ENCODE peak calls at places on chromosomes 12 and 14, in four cellular contexts. One of them, this sample, is unnamed. For H3K9me3, the result is how much of the 10 kb centered on the place peaks cover.

GRCh38 chr14:101977311-101978071 is 13.1 kb downstream of the DYNC1H1 start:
- DNase-seq in psoas muscle: no peak
- DNase-seq in Karpas-422: no peak
- DNase-seq in right atrium auricular region: no peak
- DNase-seq in this sample: no peak

GRCh38 chr14:100738269-100738691 is 11.6 kb downstream of the DLK1 start:
- DNase-seq in psoas muscle: no peak
- DNase-seq in Karpas-422: no peak
- DNase-seq in right atrium auricular region: no peak
- DNase-seq in this sample: no peak

GRCh38 chr14:50010752-50011151 is 105.6 kb downstream of the VCPKMT start:
- DNase-seq in psoas muscle: no peak
- DNase-seq in Karpas-422: no peak
- DNase-seq in right atrium auricular region: no peak
- DNase-seq in this sample: no peak

GRCh38 chr12:88994537-88994936 is 357.8 kb downstream of the DUSP6 start:
- DNase-seq in psoas muscle: no peak
- DNase-seq in Karpas-422: no peak
- DNase-seq in right atrium auricular region: no peak
- DNase-seq in this sample: no peak

GRCh38 chr14:41350476-41350875 is 256.2 kb upstream of the LRFN5 start:
- DNase-seq in psoas muscle: no peak
- DNase-seq in Karpas-422: no peak
- DNase-seq in right atrium auricular region: no peak
- DNase-seq in this sample: no peak

GRCh38 chr14:104496095-104496494 is 83.5 kb upstream of the C14orf180 start:
- DNase-seq in psoas muscle: no peak
- DNase-seq in Karpas-422: no peak
- DNase-seq in right atrium auricular region: no peak
- DNase-seq in this sample: no peak

GRCh38 chr12:46445551-46446235 is 73.1 kb upstream of the SLC38A2 start:
- DNase-seq in psoas muscle: no peak
- DNase-seq in Karpas-422: no peak
- DNase-seq in right atrium auricular region: no peak
- DNase-seq in this sample: no peak

GRCh38 chr12:50659690-50660424 is 104.0 kb upstream of the ATF1 start:
- DNase-seq in psoas muscle: no peak
- DNase-seq in Karpas-422: no peak
- DNase-seq in right atrium auricular region: no peak
- DNase-seq in this sample: no peak

GRCh38 chr14:65813760-65814387 is 401.3 kb downstream of the FUT8 start:
- DNase-seq in psoas muscle: no peak
- DNase-seq in Karpas-422: no peak
- DNase-seq in right atrium auricular region: no peak
- DNase-seq in this sample: no peak

GRCh38 chr12:89566615-89567014 is 40.8 kb upstream of the POC1B start:
- DNase-seq in psoas muscle: no peak
- DNase-seq in Karpas-422: no peak
- DNase-seq in right atrium auricular region: no peak
- DNase-seq in this sample: no peak

GRCh38 chr14:53539489-53540126 is 386.5 kb upstream of the DDHD1 start:
- DNase-seq in psoas muscle: peak
- DNase-seq in Karpas-422: peak
- DNase-seq in right atrium auricular region: peak
- DNase-seq in this sample: peak

GRCh38 chr14:77022219-77022852 is 6.2 kb downstream of the IRF2BPL start:
- DNase-seq in psoas muscle: no peak
- DNase-seq in Karpas-422: no peak
- DNase-seq in right atrium auricular region: no peak
- DNase-seq in this sample: no peak

GRCh38 chr12:127487031-127487430 is 779.9 kb upstream of the TMEM132C start:
- DNase-seq in psoas muscle: no peak
- DNase-seq in Karpas-422: no peak
- DNase-seq in right atrium auricular region: no peak
- DNase-seq in this sample: no peak

GRCh38 chr12:77442633-77443032 is 377.3 kb upstream of the E2F7 start:
- DNase-seq in psoas muscle: no peak
- DNase-seq in Karpas-422: no peak
- DNase-seq in right atrium auricular region: no peak
- DNase-seq in this sample: no peak

GRCh38 chr12:51846911-51847829 is 1.3 kb downstream of the FIGNL2 start:
- DNase-seq in psoas muscle: peak
- DNase-seq in Karpas-422: no peak
- DNase-seq in right atrium auricular region: no peak
- DNase-seq in this sample: peak

GRCh38 chr14:103105580-103106168 is 11.1 kb downstream of the EXOC3L4 start:
- DNase-seq in psoas muscle: no peak
- DNase-seq in Karpas-422: peak
- DNase-seq in right atrium auricular region: no peak
- DNase-seq in this sample: peak

GRCh38 chr12:26691234-26691970 is 141.6 kb downstream of the ITPR2 start:
- DNase-seq in psoas muscle: no peak
- DNase-seq in Karpas-422: no peak
- DNase-seq in right atrium auricular region: no peak
- DNase-seq in this sample: no peak

GRCh38 chr12:49636574-49636973 is 13.2 kb downstream of the PRPF40B start:
- DNase-seq in psoas muscle: no peak
- DNase-seq in Karpas-422: no peak
- DNase-seq in right atrium auricular region: no peak
- DNase-seq in this sample: peak

GRCh38 chr14:61503167-61503801 is 181.9 kb downstream of the PRKCH start:
- DNase-seq in psoas muscle: no peak
- DNase-seq in Karpas-422: peak
- DNase-seq in right atrium auricular region: no peak
- DNase-seq in this sample: no peak

GRCh38 chr14:104563742-104564615 is 15.6 kb upstream of the C14orf180 start:
- DNase-seq in psoas muscle: peak
- DNase-seq in Karpas-422: peak
- DNase-seq in right atrium auricular region: peak
- DNase-seq in this sample: peak

DNA sequence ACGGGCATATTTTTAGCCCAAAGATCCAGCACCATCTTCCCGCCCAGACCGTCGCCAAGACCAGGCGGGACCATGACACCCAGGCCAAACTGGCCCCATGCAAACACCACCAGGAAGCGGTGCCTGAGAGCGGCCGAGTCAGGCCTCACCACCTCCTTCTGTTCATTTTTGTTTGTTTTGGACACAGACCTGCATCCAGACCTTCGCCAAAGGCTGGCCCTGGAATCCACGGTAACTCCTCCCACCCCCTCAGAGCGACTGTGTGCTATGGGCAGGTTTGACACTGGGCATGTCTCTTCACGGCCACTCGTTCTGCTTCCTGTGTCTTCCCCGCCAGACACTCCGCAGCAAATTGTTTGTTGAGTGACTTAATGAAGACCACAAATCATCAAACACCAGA is 47.2 kb downstream of the NCOR2 start:
- DNase-seq in psoas muscle: no peak
- DNase-seq in Karpas-422: no peak
- DNase-seq in right atrium auricular region: peak
- DNase-seq in this sample: peak
- H3K9me3 ChIP-seq in psoas muscle: under half
- H3K9me3 ChIP-seq in Karpas-422: under half
- H3K9me3 ChIP-seq in right atrium auricular region: under half
- H3K9me3 ChIP-seq in this sample: under half

DNA sequence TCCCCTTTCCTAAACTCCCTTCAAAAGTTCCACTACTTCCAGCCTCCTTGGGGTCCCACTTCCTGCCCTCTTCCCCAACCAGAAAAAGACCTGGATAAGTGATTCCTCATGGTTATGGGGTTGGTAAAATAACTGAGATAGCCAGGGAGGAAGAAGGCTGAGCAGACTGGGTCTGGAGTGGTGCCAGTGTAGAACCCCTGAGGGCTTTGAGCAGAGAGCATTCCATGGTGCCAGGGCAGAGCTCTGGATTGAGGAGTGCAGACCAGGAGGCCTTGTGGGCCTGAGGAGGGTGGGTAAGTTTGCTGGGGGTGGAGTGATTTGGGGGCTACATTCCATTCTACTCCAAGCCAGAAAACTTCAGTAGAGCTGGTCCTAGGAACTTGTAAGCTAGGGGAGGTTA is 9.5 kb upstream of the CISTR start:
- DNase-seq in psoas muscle: no peak
- DNase-seq in Karpas-422: no peak
- DNase-seq in right atrium auricular region: no peak
- DNase-seq in this sample: no peak
- H3K4me3 ChIP-seq in psoas muscle: no peak
- H3K4me3 ChIP-seq in Karpas-422: no peak
- H3K4me3 ChIP-seq in right atrium auricular region: no peak
- H3K4me3 ChIP-seq in this sample: no peak

DNA sequence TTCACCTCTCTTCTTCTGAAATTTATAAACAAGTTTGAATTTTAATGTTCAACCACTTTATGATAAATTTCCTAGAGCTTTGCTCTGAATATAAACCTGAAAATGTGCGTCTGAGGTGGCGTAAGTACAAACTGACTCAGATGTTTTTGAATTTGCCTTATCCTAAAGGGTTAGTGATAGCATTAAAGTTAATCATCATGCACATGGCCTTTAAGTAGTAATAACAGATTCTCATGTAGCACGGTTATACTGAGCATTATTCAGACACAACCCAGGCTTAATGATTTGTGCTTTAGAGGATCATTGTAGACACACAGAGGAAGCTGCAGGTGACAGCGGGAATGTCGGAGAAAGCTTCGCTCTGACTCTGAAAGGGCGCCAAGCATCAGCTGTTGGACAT is 91.0 kb downstream of the PLXNC1 start:
- DNase-seq in psoas muscle: no peak
- DNase-seq in Karpas-422: no peak
- DNase-seq in right atrium auricular region: no peak
- DNase-seq in this sample: no peak
- H3K9me3 ChIP-seq in psoas muscle: under half
- H3K9me3 ChIP-seq in Karpas-422: under half
- H3K9me3 ChIP-seq in right atrium auricular region: under half
- H3K9me3 ChIP-seq in this sample: under half

DNA sequence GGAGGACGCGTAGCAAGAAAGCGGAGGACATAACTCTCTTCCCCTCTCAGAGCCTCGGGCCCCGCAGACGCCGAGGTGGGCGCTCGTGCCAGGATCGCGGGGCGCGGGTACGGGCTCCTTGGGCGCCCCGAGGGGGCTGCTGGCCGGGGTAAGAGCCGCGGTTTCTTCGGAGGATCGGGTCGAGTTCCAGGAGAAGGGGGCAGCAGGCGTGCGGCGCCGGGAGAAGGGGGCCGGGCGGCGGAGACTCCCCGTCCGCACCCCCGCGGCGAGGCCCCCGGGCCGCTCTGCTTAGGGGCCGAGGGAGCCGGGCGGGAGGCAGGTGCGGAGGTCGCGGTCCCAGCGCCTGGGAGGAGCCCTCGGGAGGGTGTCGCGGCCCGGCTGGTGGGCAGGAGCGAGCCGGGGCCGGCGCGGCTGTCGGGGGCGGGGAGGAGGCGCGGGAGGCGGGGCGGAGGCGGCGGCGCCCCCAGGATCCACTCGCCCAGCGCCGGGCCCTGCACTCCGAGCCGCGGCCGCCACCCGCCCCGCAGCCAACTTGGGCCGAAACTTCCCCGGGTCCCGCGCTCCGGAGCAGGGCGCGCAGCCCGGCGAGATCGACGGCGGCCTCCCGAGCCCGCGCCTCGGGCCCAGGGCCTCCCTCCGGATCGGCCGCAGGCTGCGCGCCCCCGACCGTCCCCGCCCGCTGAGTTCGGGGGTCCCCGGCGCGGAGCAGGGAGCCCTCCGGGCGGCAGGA is 64.4 kb downstream of the FBXL14 start:
- DNase-seq in psoas muscle: peak
- DNase-seq in Karpas-422: no peak
- DNase-seq in right atrium auricular region: no peak
- DNase-seq in this sample: peak
- H3K4me3 ChIP-seq in psoas muscle: peak
- H3K4me3 ChIP-seq in Karpas-422: no peak
- H3K4me3 ChIP-seq in right atrium auricular region: peak
- H3K4me3 ChIP-seq in this sample: peak

GRCh38 chr12:20917269-20917668 is 106.8 kb downstream of the SLCO1B3 start:
- DNase-seq in psoas muscle: no peak
- DNase-seq in Karpas-422: no peak
- DNase-seq in right atrium auricular region: no peak
- DNase-seq in this sample: no peak
- H3K9me3 ChIP-seq in psoas muscle: under half
- H3K9me3 ChIP-seq in Karpas-422: under half
- H3K9me3 ChIP-seq in right atrium auricular region: under half
- H3K9me3 ChIP-seq in this sample: under half

DNA sequence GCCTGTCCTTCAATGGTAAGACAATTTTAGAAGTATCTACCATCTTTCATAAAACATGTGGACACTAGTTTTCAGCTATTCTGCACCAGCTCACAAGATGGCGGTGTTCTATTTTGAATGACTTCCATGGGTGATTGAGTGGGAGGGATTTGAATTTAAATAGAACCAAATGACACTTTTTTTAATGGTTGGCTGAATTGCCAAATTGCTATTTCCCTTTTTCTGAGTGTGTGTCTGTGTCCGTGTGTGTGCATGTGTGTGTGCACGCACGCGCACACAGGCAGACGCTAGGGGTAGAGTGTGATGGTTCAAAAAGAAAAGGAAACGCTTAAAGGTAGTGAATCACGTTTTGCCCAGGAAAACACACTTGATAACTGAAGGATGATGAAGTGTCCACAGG is 362.6 kb downstream of the DAD1 start:
- DNase-seq in psoas muscle: no peak
- DNase-seq in Karpas-422: peak
- DNase-seq in right atrium auricular region: no peak
- DNase-seq in this sample: no peak
- H3K4me3 ChIP-seq in psoas muscle: no peak
- H3K4me3 ChIP-seq in Karpas-422: peak
- H3K4me3 ChIP-seq in right atrium auricular region: no peak
- H3K4me3 ChIP-seq in this sample: no peak